ENCODE peak calls at places on chromosome 19, in seven cellular contexts. N, Y, D, L, B, P and Z are unnamed samples.

GRCh38 chr19:33868821-33869412 is 72.2 kb downstream of the KCTD15 start:
- DNase-seq in N (no peak), Y (no peak), D (no peak), L (no peak), B (no peak), P (no peak), Z (no peak)

GRCh38 chr19:6271721-6272410 is 7.9 kb downstream of the MLLT1 start:
- DNase-seq in N (peak; percentile 73), Y (no peak), D (no peak), L (no peak), B (no peak), P (no peak), Z (no peak)

GRCh38 chr19:15421726-15422260 is 3.0 kb upstream of the AKAP8L start:
- DNase-seq in N (peak; percentile 27), Y (no peak), D (no peak), L (no peak), B (no peak), P (no peak), Z (no peak)

GRCh38 chr19:47444388-47444821 is 25.1 kb upstream of the MEIS3 start:
- DNase-seq in N (no peak), Y (no peak), D (peak; percentile 19), L (no peak), B (no peak), P (no peak), Z (no peak)

GRCh38 chr19:49114630-49115363 is 627 bp downstream of the LIN7B start:
- DNase-seq in N (peak; percentile 47), Y (peak; percentile 60), D (peak; percentile 44), L (no peak), B (no peak), P (peak; percentile 44), Z (peak; percentile 60)

GRCh38 chr19:1401138-1401888 is at the start of gene GAMT:
- DNase-seq in N (no peak), Y (peak; percentile 70), D (peak; percentile 35), L (no peak), B (peak; percentile 57), P (peak; percentile 28), Z (peak; percentile 63)

GRCh38 chr19:19034204-19034624 is 811 bp downstream of the ARMC6 start:
- DNase-seq in N (peak; percentile 55), Y (peak; percentile 80), D (peak; percentile 56), L (no peak), B (peak; percentile 30), P (peak; percentile 69), Z (peak; percentile 82)

GRCh38 chr19:48784527-48784926 is 26.3 kb downstream of the BCAT2 start:
- DNase-seq in N (no peak), Y (no peak), D (no peak), L (no peak), B (no peak), P (no peak), Z (no peak)

GRCh38 chr19:39557791-39558622 is 18.0 kb upstream of the EID2 start:
- DNase-seq in N (no peak), Y (no peak), D (no peak), L (peak; percentile 87), B (no peak), P (no peak), Z (no peak)

GRCh38 chr19:18427080-18427751 is 8.0 kb downstream of the SSBP4 start:
- DNase-seq in N (no peak), Y (no peak), D (no peak), L (no peak), B (no peak), P (no peak), Z (no peak)

GRCh38 chr19:12841094-12841493 is 2.8 kb downstream of the MAST1 start:
- DNase-seq in N (peak; percentile 98), Y (peak; percentile 34), D (no peak), L (peak; percentile 47), B (no peak), P (no peak), Z (peak; percentile 26)

GRCh38 chr19:741506-742131 is 9.3 kb upstream of the MISP start:
- DNase-seq in N (no peak), Y (no peak), D (no peak), L (no peak), B (no peak), P (no peak), Z (no peak)

GRCh38 chr19:11279505-11280236 is 16.3 kb upstream of the TSPAN16 start:
- DNase-seq in N (no peak), Y (peak; percentile 30), D (peak; percentile 48), L (no peak), B (no peak), P (no peak), Z (peak; percentile 41)

GRCh38 chr19:39430675-39431593 is 4.8 kb downstream of the RPS16 start:
- DNase-seq in N (no peak), Y (peak; percentile 63), D (peak; percentile 57), L (no peak), B (no peak), P (peak; percentile 49), Z (peak; percentile 54)

GRCh38 chr19:11373166-11373884 is 1.1 kb upstream of the SWSAP1 start:
- DNase-seq in N (peak; percentile 94), Y (no peak), D (no peak), L (peak; percentile 41), B (no peak), P (no peak), Z (no peak)